ENCODE peak calls at places on chromosomes 11 and 22, in four cellular contexts. S is left ventricle myocardium inferior, T is Kasumi-1, U is hepatic stellate cell. K is an unnamed sample.

GRCh38 chr11:28615542-28615941 is 507.4 kb downstream of the METTL15 start:
- DNase-seq in S (no peak), T (no peak), U (no peak), K (no peak)

GRCh38 chr11:126332221-126332711 is 23.2 kb upstream of the ST3GAL4 start:
- DNase-seq in S (peak; percentile 77), T (no peak), U (peak; percentile 89), K (no peak)

GRCh38 chr11:62505784-62506145 is 40.8 kb downstream of the AHNAK start:
- DNase-seq in S (no peak), T (no peak), U (no peak), K (no peak)

GRCh38 chr22:43338766-43339345 is 4.3 kb downstream of the SCUBE1 start:
- DNase-seq in S (no peak), T (no peak), U (no peak), K (no peak)

GRCh38 chr11:8707541-8708270 is 25.1 kb downstream of the RPL27A start:
- DNase-seq in S (peak; percentile 80), T (no peak), U (no peak), K (no peak)

GRCh38 chr11:113817162-113817561 is 37.6 kb downstream of the CLDN25 start:
- DNase-seq in S (no peak), T (no peak), U (no peak), K (no peak)

GRCh38 chr11:68369161-68369560 is 56.8 kb downstream of the LRP5 start:
- DNase-seq in S (no peak), T (no peak), U (no peak), K (no peak)

GRCh38 chr11:44632466-44633123 is 67.1 kb downstream of the CD82 start:
- DNase-seq in S (no peak), T (peak; percentile 32), U (peak; percentile 54), K (peak; percentile 41)

GRCh38 chr22:38261478-38261803 is 11.4 kb downstream of the TMEM184B start:
- DNase-seq in S (no peak), T (no peak), U (no peak), K (no peak)

GRCh38 chr11:132844956-132845355 is 687.3 kb downstream of the OPCML start:
- DNase-seq in S (no peak), T (no peak), U (peak; percentile 50), K (no peak)

GRCh38 chr11:86978756-86979608 is 23.8 kb upstream of the FZD4 start:
- DNase-seq in S (no peak), T (peak; percentile 54), U (no peak), K (peak; percentile 91)

GRCh38 chr11:62324738-62325556 is 12.3 kb upstream of the ASRGL1 start:
- DNase-seq in S (peak; percentile 31), T (peak; percentile 85), U (peak; percentile 15), K (peak; percentile 76)

GRCh38 chr11:45847908-45848316 is 637 bp downstream of the CRY2 start:
- DNase-seq in S (peak; percentile 29), T (peak; percentile 65), U (peak; percentile 57), K (peak; percentile 70)

GRCh38 chr11:24623121-24623520 is 126.3 kb downstream of the LUZP2 start:
- DNase-seq in S (no peak), T (no peak), U (peak; percentile 2), K (no peak)

GRCh38 chr11:3617990-3618389 is 23.8 kb downstream of the ART5 start:
- DNase-seq in S (no peak), T (no peak), U (no peak), K (no peak)

GRCh38 chr11:134164490-134165370 is 59.0 kb downstream of the NCAPD3 start:
- DNase-seq in S (no peak), T (no peak), U (no peak), K (no peak)

K was measured in OCI-M1.